ENCODE peak calls at places on chromosomes 3 and 15, in eight cellular contexts. Z is A549, Q is IMR-90, T is GM12878, B is HepG2, K is K562, S is HCT116, X is SK-N-SH. V is an unnamed sample.

GRCh38 chr3:61564405-61565059 is 3.2 kb downstream of the PTPRG start:
- DNase-seq in Q (peak), Z (no peak), B (no peak), K (peak), T (no peak), X (peak), S (no peak), V (peak)

GRCh38 chr3:33624756-33625155 is 93.3 kb downstream of the CLASP2 start:
- DNase-seq in B (no peak), S (no peak), X (no peak), K (no peak), T (no peak), Z (no peak), Q (no peak), V (no peak)

GRCh38 chr3:156175570-156175969 is 55.2 kb downstream of the KCNAB1 start:
- DNase-seq in B (no peak), Z (no peak), K (no peak), T (no peak), S (no peak), X (no peak), Q (peak), V (no peak)

GRCh38 chr3:119778176-119778575 is 3.7 kb upstream of the NR1I2 start:
- DNase-seq in S (no peak), T (no peak), K (no peak), B (no peak), X (no peak), Q (no peak), Z (no peak), V (no peak)

GRCh38 chr15:52680041-52680391 is 828 bp upstream of the ATOSA start:
- DNase-seq in Z (no peak), B (no peak), K (no peak), Q (peak), T (no peak), S (no peak), X (peak), V (no peak)

GRCh38 chr15:98649621-98649995 is 1.3 kb downstream of the IGF1R start:
- DNase-seq in Q (no peak), X (peak), Z (peak), K (peak), B (no peak), S (no peak), T (no peak), V (no peak)

GRCh38 chr15:91311986-91312385 is 211.9 kb downstream of the SV2B start:
- DNase-seq in X (no peak), K (no peak), T (no peak), Z (no peak), S (no peak), Q (no peak), B (no peak), V (no peak)

GRCh38 chr15:66740802-66741201 is 38.8 kb downstream of the SMAD6 start:
- DNase-seq in B (no peak), Z (no peak), X (no peak), K (no peak), Q (no peak), S (no peak), T (no peak), V (no peak)

GRCh38 chr3:18189651-18190050 is 235.5 kb downstream of the SATB1 start:
- DNase-seq in B (no peak), S (no peak), T (no peak), Q (peak), X (peak), Z (no peak), K (no peak), V (no peak)

GRCh38 chr3:158205324-158205723 is 95.4 kb downstream of the RSRC1 start:
- DNase-seq in Z (no peak), K (no peak), B (no peak), X (no peak), T (no peak), S (no peak), Q (no peak), V (no peak)

GRCh38 chr15:26873846-26874245 is 7.0 kb downstream of the GABRA5 start:
- DNase-seq in X (no peak), T (no peak), S (no peak), Q (peak), B (no peak), K (no peak), Z (no peak), V (no peak)

GRCh38 chr3:15241341-15241740 is 35.3 kb downstream of the CAPN7 start:
- DNase-seq in B (no peak), K (peak), Q (no peak), S (peak), T (no peak), Z (peak), X (no peak), V (no peak)

GRCh38 chr3:194379231-194379630 is 9.7 kb upstream of the LRRC15 start:
- DNase-seq in B (no peak), Q (no peak), X (no peak), T (no peak), S (no peak), K (no peak), Z (no peak), V (no peak)

GRCh38 chr3:126266291-126266840 is 86.0 kb upstream of the ALDH1L1 start:
- DNase-seq in Z (no peak), X (no peak), S (no peak), K (no peak), Q (peak), B (no peak), T (no peak), V (peak)

GRCh38 chr3:43451670-43452254 is 165.4 kb downstream of the SNRK start:
- DNase-seq in Q (no peak), Z (no peak), X (no peak), B (no peak), S (no peak), K (no peak), T (no peak), V (no peak)

GRCh38 chr15:31434418-31435255 is 108.0 kb downstream of the KLF13 start:
- DNase-seq in B (no peak), S (no peak), K (peak), X (no peak), T (peak), Q (peak), Z (no peak), V (no peak)

GRCh38 chr3:184914628-184915027 is 102.7 kb downstream of the VPS8 start:
- DNase-seq in T (no peak), X (no peak), K (no peak), S (no peak), Z (no peak), Q (peak), B (no peak), V (no peak)

GRCh38 chr15:66897971-66898370 is 167.4 kb upstream of the SMAD3 start:
- DNase-seq in S (no peak), Q (no peak), X (no peak), B (no peak), Z (no peak), K (no peak), T (no peak), V (no peak)

GRCh38 chr3:83523470-83524073 is 1435.2 kb upstream of the CADM2 start:
- DNase-seq in B (peak), Z (peak), S (no peak), Q (no peak), X (peak), T (peak), K (no peak), V (peak)

GRCh38 chr15:65110676-65111292 is 4.2 kb downstream of the UBAP1L start:
- DNase-seq in Q (peak), B (no peak), X (peak), T (no peak), S (no peak), K (no peak), Z (no peak), V (no peak)

GRCh38 chr3:37492977-37493471 is 318.6 kb upstream of the LRRFIP2 start:
- DNase-seq in T (no peak), K (no peak), B (no peak), Z (no peak), S (no peak), Q (no peak), X (peak), V (no peak)

GRCh38 chr15:68930268-68931022 is at the start of gene SPESP1:
- DNase-seq in T (no peak), S (no peak), B (no peak), X (peak), K (no peak), Z (no peak), Q (peak), V (no peak)

GRCh38 chr3:182843478-182843877 is 50.2 kb downstream of the ATP11B start:
- DNase-seq in Q (peak), K (no peak), S (no peak), T (no peak), B (no peak), X (no peak), Z (no peak), V (no peak)

GRCh38 chr3:115217678-115218451 is 70.8 kb upstream of the ZBTB20 start:
- DNase-seq in Q (peak), X (peak), S (peak), B (peak), K (peak), Z (peak), T (no peak), V (no peak)

GRCh38 chr3:3023106-3023505 is 87.1 kb downstream of the IL5RA start:
- DNase-seq in S (no peak), K (no peak), B (no peak), X (no peak), T (no peak), Q (no peak), Z (no peak), V (no peak)

GRCh38 chr15:65901836-65902235 is 32.5 kb downstream of the RAB11A start:
- DNase-seq in S (no peak), Q (no peak), X (no peak), B (no peak), T (no peak), K (no peak), Z (no peak), V (peak)

GRCh38 chr3:185507883-185508282 is 9.0 kb upstream of the TMEM41A start:
- DNase-seq in S (no peak), X (no peak), Z (no peak), Q (no peak), B (no peak), T (no peak), K (no peak), V (no peak)

GRCh38 chr15:42101861-42102260 is 7.5 kb upstream of the PLA2G4D start:
- DNase-seq in B (no peak), T (no peak), S (no peak), Z (no peak), K (no peak), Q (no peak), X (no peak), V (no peak)

GRCh38 chr3:117820900-117821299 is 1111.3 kb downstream of the TUSC7 start:
- DNase-seq in T (no peak), K (no peak), S (no peak), Q (peak), Z (no peak), B (no peak), X (no peak), V (no peak)

GRCh38 chr3:153166206-153166605 is 4.2 kb downstream of the RAP2B start:
- DNase-seq in K (peak), Z (no peak), Q (peak), T (no peak), B (no peak), S (no peak), X (no peak), V (no peak)

GRCh38 chr15:31435891-31436628 is 109.4 kb downstream of the KLF13 start:
- DNase-seq in S (peak), B (no peak), Q (no peak), X (no peak), K (peak), T (no peak), Z (no peak), V (no peak)

GRCh38 chr3:21562225-21562624 is 188.8 kb downstream of the ZNF385D start:
- DNase-seq in X (no peak), Z (no peak), T (no peak), K (no peak), S (no peak), Q (no peak), B (no peak), V (no peak)

GRCh38 chr15:67796196-67796699 is 29.1 kb upstream of the SKOR1 start:
- DNase-seq in K (no peak), S (no peak), X (no peak), Q (no peak), Z (no peak), B (no peak), T (no peak), V (peak)

GRCh38 chr15:57377478-57377847 is 1.2 kb downstream of the CGNL1 start:
- DNase-seq in K (no peak), T (no peak), X (no peak), S (peak), B (no peak), Z (peak), Q (no peak), V (no peak)

GRCh38 chr3:13492976-13493866 is 13.1 kb downstream of the HDAC11 start:
- DNase-seq in Q (no peak), Z (no peak), K (no peak), S (no peak), X (no peak), B (no peak), T (no peak), V (no peak)
- TF ChIP-seq RAD21 in Q (no peak), Z (no peak), K (no peak), S (no peak), X (no peak), B (no peak), T (no peak), V (no peak)

GRCh38 chr15:95741830-95742229 is 588.7 kb upstream of the NR2F2 start:
- DNase-seq in B (no peak), Q (no peak), K (no peak), Z (no peak), S (no peak), X (no peak), T (no peak), V (no peak)
- TF ChIP-seq RAD21 in B (no peak), Q (no peak), K (no peak), Z (no peak), S (no peak), X (no peak), T (no peak), V (no peak)

DNA sequence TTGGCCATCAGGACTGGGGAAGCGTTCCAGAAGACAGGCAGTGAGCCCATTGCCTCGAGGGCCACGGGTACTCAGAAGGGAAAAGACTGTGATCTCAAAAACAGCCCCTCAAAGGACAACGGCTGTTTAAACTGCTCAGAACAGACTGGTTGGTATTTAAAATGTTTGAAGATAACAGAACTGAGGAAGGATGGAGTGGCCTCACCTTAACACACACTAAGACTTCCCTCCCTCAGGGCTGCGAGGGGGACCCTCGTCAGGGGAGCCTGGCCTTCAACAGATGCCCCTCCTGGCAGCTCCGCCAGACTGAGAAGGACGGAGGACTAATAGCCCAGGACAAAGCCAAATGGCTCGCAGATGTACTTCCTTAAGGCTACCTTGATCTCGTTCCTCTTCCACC is 2.6 kb downstream of the STIMATE start:
- DNase-seq in B (no peak), X (no peak), S (no peak), T (no peak), Q (no peak), K (no peak), Z (no peak), V (no peak)
- TF ChIP-seq RAD21 in B (no peak), X (no peak), S (no peak), T (no peak), Q (no peak), K (no peak), Z (no peak), V (no peak)

DNA sequence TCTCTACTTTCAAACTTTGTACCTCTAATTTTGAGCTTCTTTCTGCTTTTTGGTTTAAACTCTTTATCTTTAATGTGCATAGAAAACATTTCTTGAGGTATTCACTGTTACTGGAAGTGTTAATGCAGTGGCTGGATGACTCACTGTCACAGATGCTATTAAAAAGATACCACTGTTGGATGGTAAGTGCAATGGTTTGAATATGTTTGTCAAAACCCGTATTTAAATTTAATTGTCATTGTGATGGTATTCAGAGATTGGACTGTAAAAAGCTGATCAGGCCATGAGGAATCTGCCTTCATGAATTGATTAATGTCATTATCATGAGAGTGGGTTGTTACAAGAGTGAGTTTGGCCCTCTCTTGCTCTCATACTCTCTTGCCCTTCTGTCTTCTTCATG is 70.6 kb downstream of the AP4E1 start:
- DNase-seq in Z (no peak), X (no peak), K (no peak), Q (no peak), B (no peak), T (no peak), S (no peak), V (no peak)
- TF ChIP-seq RAD21 in Z (no peak), X (no peak), K (no peak), Q (no peak), B (no peak), T (no peak), S (no peak), V (no peak)

DNA sequence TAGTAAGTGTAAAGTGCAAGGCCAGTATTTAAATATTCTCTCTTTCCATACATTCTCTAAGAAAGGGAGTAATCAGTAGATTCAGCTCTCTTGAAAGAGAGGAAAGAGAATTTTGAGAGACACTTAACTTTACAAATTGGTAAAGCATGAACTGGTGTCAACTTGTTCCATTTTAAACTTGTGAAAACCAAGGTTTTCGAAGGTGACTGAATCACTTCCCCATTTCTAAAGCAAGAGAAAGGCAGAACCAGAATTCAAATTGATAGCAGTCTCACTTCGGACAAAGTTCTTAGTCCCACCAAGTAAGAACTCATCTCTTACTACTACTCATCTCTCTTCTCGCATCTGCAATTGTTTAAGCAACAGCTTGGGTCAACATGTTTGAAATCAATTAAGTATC is 22.4 kb downstream of the TJP1 start:
- DNase-seq in B (no peak), X (no peak), K (no peak), S (no peak), Z (no peak), Q (no peak), T (no peak), V (no peak)
- TF ChIP-seq RAD21 in B (no peak), X (no peak), K (no peak), S (no peak), Z (no peak), Q (no peak), T (no peak), V (no peak)

GRCh38 chr3:197525706-197526105 is 30.1 kb downstream of the BDH1 start:
- DNase-seq in K (no peak), Z (no peak), Q (peak), S (no peak), X (no peak), T (no peak), B (peak), V (no peak)
- TF ChIP-seq RAD21 in K (no peak), Z (no peak), Q (peak), S (peak), X (peak), T (no peak), B (peak), V (peak)

DNA sequence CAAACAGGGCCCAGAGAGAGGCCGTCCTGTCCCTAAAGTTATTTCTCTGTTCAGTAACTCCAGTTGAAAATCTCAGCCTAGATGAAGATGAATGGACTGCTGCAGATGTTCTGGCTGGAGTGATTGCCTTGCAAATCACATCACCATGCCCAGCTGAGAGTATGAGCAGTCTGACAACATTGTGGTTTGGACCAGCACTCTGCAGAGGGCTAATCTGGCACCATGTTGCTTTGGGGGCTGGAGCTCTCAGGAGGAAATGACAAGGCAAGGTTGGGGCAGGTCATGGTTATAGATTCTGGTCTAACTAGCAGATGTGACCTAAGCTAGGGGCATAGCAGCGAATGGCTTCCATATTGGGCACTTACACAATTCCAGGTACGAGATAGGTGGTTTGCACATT is 314.2 kb downstream of the CLSTN2 start:
- DNase-seq in K (no peak), B (no peak), X (no peak), S (no peak), T (no peak), Q (no peak), Z (no peak), V (no peak)
- TF ChIP-seq RAD21 in K (no peak), B (no peak), X (no peak), S (no peak), T (no peak), Q (no peak), Z (no peak), V (no peak)